ENCODE peak calls at places on chromosomes 5 and 9, in seven cellular contexts. M, C, S, T, O, W and I are unnamed samples.

GRCh38 chr5:172123269-172123692 is 64.7 kb downstream of the STK10 start:
- DNase-seq in M (peak), C (no peak), S (peak), T (no peak), O (peak), W (no peak), I (peak)

GRCh38 chr5:73865315-73865714 is 239.3 kb downstream of the ARHGEF28 start:
- DNase-seq in M (no peak), C (no peak), S (no peak), T (no peak), O (no peak), W (no peak), I (peak)

GRCh38 chr9:136864996-136865767 is 926 bp downstream of the EDF1 start:
- DNase-seq in M (no peak), C (no peak), S (no peak), T (peak), O (no peak), W (peak), I (no peak)

GRCh38 chr5:61334224-61335196 is 2.5 kb downstream of the ZSWIM6 start:
- DNase-seq in M (no peak), C (no peak), S (peak), T (no peak), O (no peak), W (no peak), I (no peak)

GRCh38 chr5:104111622-104112021 is 549.0 kb upstream of the NUDT12 start:
- DNase-seq in M (peak), C (no peak), S (no peak), T (no peak), O (no peak), W (no peak), I (peak)

GRCh38 chr5:173394701-173395100 is 66.5 kb upstream of the STC2 start:
- DNase-seq in M (no peak), C (no peak), S (peak), T (no peak), O (no peak), W (no peak), I (no peak)

GRCh38 chr5:54630738-54631369 is 113.3 kb downstream of the SNX18 start:
- DNase-seq in M (no peak), C (no peak), S (peak), T (peak), O (no peak), W (no peak), I (no peak)

GRCh38 chr5:65812648-65813047 is 90.6 kb downstream of the NLN start:
- DNase-seq in M (no peak), C (no peak), S (no peak), T (no peak), O (no peak), W (no peak), I (no peak)

GRCh38 chr5:136309932-136310598 is 55.3 kb downstream of the TRPC7 start:
- DNase-seq in M (no peak), C (no peak), S (no peak), T (no peak), O (no peak), W (no peak), I (no peak)

GRCh38 chr9:10875752-10876151 is 262.9 kb upstream of the PTPRD start:
- DNase-seq in M (peak), C (no peak), S (no peak), T (no peak), O (no peak), W (no peak), I (no peak)

GRCh38 chr9:131776473-131776872 is 36.6 kb upstream of the RAPGEF1 start:
- DNase-seq in M (no peak), C (peak), S (peak), T (no peak), O (no peak), W (no peak), I (no peak)

GRCh38 chr5:77129386-77129785 is 42.3 kb upstream of the ZBED3 start:
- DNase-seq in M (no peak), C (no peak), S (peak), T (no peak), O (peak), W (no peak), I (peak)

GRCh38 chr5:166340039-166340438 is 1951.4 kb upstream of the WWC1 start:
- DNase-seq in M (no peak), C (no peak), S (no peak), T (no peak), O (no peak), W (no peak), I (no peak)

GRCh38 chr9:69674112-69674511 is 1.9 kb upstream of the APBA1 start:
- DNase-seq in M (no peak), C (no peak), S (no peak), T (no peak), O (no peak), W (no peak), I (no peak)

GRCh38 chr5:178520851-178521250 is 69.3 kb downstream of the COL23A1 start:
- DNase-seq in M (no peak), C (no peak), S (no peak), T (no peak), O (no peak), W (no peak), I (no peak)